ENCODE peak calls at places on chromosome 4, in nine cellular contexts. W is HCT116; V is psoas muscle; N is heart right ventricle; I is tibial artery; M is neural progenitor cell; Q is BJ; A is CD4-positive, alpha-beta T cell; S is esophagus squamous epithelium. K is an unnamed sample. For H3K27me3, the result is how much of the 10 kb centered on the place peaks cover.

GRCh38 chr4:38644201-38644600 is 19.8 kb upstream of the KLF3 start:
- DNase-seq in W (no peak), V (no peak), N (no peak), I (no peak), M (no peak), Q (no peak), A (no peak), S (no peak), K (no peak)

GRCh38 chr4:110527156-110527555 is 51.2 kb downstream of the ENPEP start:
- DNase-seq in W (no peak), V (no peak), N (no peak), I (no peak), M (no peak), Q (no peak), A (no peak), S (no peak), K (no peak)

GRCh38 chr4:15836362-15836761 is 58.2 kb downstream of the CD38 start:
- DNase-seq in W (peak), V (no peak), N (no peak), I (no peak), M (no peak), Q (no peak), A (no peak), S (no peak), K (no peak)

GRCh38 chr4:25818293-25819240 is 44.2 kb downstream of the SEL1L3 start:
- DNase-seq in W (no peak), V (no peak), N (no peak), I (no peak), M (no peak), Q (no peak), A (no peak), S (no peak), K (no peak)

GRCh38 chr4:26150948-26151347 is 169.9 kb upstream of the RBPJ start:
- DNase-seq in W (no peak), V (no peak), N (no peak), I (no peak), M (no peak), Q (no peak), A (no peak), S (no peak), K (no peak)

GRCh38 chr4:4780634-4781287 is 78.7 kb upstream of the MSX1 start:
- DNase-seq in W (no peak), V (no peak), N (no peak), I (no peak), M (no peak), Q (no peak), A (no peak), S (no peak), K (no peak)

GRCh38 chr4:45471335-45471734 is 652.5 kb downstream of the GABRG1 start:
- DNase-seq in W (no peak), V (no peak), N (no peak), I (no peak), M (no peak), Q (no peak), A (no peak), S (no peak), K (no peak)

GRCh38 chr4:163556169-163556568 is 61.7 kb downstream of the TMA16 start:
- DNase-seq in W (no peak), V (no peak), N (no peak), I (no peak), M (no peak), Q (no peak), A (no peak), S (no peak), K (no peak)

GRCh38 chr4:86032476-86033022 is 327.3 kb downstream of the MAPK10 start:
- DNase-seq in W (no peak), V (peak), N (no peak), I (no peak), M (no peak), Q (peak), A (no peak), S (no peak), K (no peak)

GRCh38 chr4:170464614-170465197 is 374.9 kb upstream of the AADAT start:
- DNase-seq in W (no peak), V (no peak), N (no peak), I (no peak), M (no peak), Q (no peak), A (no peak), S (no peak), K (no peak)

GRCh38 chr4:119040711-119041185 is 94.9 kb upstream of the MYOZ2 start:
- DNase-seq in W (no peak), V (peak), N (no peak), I (no peak), M (peak), Q (peak), A (no peak), S (no peak), K (no peak)

GRCh38 chr4:119039160-119039559 is 96.5 kb upstream of the MYOZ2 start:
- DNase-seq in W (no peak), V (no peak), N (no peak), I (no peak), M (no peak), Q (no peak), A (no peak), S (no peak), K (no peak)

GRCh38 chr4:119040261-119040660 is 95.4 kb upstream of the MYOZ2 start:
- DNase-seq in W (no peak), V (no peak), N (no peak), I (no peak), M (no peak), Q (no peak), A (no peak), S (no peak), K (no peak)

GRCh38 chr4:119038465-119038864 is 97.2 kb upstream of the MYOZ2 start:
- DNase-seq in W (no peak), V (no peak), N (no peak), I (no peak), M (no peak), Q (no peak), A (no peak), S (no peak), K (no peak)

DNA sequence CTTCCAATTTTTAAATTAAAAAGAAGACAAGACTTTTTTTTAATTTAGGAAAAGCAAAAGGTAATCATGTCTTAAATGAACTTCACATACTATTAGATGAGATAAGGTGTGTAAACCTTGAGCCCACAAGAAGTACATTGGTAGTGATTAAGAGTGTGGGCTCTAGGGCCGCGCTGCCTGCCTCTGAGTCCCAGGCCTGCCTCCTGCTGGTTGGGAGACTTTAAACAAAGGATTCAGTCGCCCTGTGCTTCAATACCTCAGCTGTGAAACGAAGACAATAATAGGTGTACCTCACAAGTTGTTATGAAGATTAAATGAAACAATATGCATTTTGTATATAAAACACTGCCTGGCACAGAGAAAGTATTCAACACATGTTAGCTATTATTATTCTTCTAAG is 95.9 kb upstream of the MYOZ2 start:
- DNase-seq in W (peak), V (peak), N (no peak), I (no peak), M (peak), Q (no peak), A (no peak), S (no peak), K (no peak)
- TF ChIP-seq CTCF in W (peak), V (peak), N (no peak), I (no peak), M (peak), Q (peak), A (no peak), S (peak), K (peak)

GRCh38 chr4:72366601-72367000 is 202.4 kb downstream of the ADAMTS3 start:
- DNase-seq in W (no peak), V (no peak), N (no peak), I (no peak), M (no peak), Q (no peak), A (no peak), S (no peak), K (no peak)
- H3K27me3 ChIP-seq in W (under half), V (under half), N (under half), I (under half), M (under half), Q (under half), A (under half), S (under half), K (under half)

GRCh38 chr4:154344686-154345085 is 146.9 kb downstream of the DCHS2 start:
- DNase-seq in W (peak), V (no peak), N (no peak), I (no peak), M (peak), Q (no peak), A (no peak), S (no peak), K (no peak)
- TF ChIP-seq CTCF in W (peak), V (no peak), N (no peak), I (no peak), M (peak), Q (no peak), A (no peak), S (no peak), K (peak)

GRCh38 chr4:148288448-148288847 is 153.8 kb downstream of the NR3C2 start:
- DNase-seq in W (no peak), V (no peak), N (peak), I (no peak), M (no peak), Q (no peak), A (no peak), S (no peak), K (no peak)

GRCh38 chr4:148284526-148285193 is 157.6 kb downstream of the NR3C2 start:
- DNase-seq in W (no peak), V (no peak), N (no peak), I (no peak), M (peak), Q (no peak), A (no peak), S (no peak), K (no peak)

GRCh38 chr4:148287111-148287510 is 155.1 kb downstream of the NR3C2 start:
- DNase-seq in W (no peak), V (no peak), N (no peak), I (no peak), M (no peak), Q (no peak), A (no peak), S (no peak), K (no peak)

GRCh38 chr4:148283665-148284064 is 158.5 kb downstream of the NR3C2 start:
- DNase-seq in W (no peak), V (no peak), N (no peak), I (no peak), M (no peak), Q (no peak), A (no peak), S (no peak), K (no peak)

DNA sequence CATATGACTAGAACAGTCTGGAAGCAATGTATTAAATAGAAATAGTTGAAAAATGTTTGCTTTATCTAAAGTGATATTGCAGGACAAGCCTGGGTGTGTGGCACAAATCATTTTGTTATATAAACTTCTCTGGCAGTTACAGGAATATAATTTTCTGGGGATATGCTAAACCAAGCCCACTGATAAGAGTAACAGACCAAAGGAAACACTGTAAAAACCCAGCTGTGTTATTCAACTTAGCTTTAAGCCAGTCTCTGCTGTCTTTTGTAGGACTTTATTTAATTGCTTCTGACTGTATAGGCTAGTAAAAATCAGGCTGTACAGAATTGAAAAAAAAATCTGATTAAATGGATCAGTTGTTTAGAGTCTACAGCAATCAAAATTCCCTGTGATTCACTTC is 156.2 kb downstream of the NR3C2 start:
- DNase-seq in W (no peak), V (no peak), N (no peak), I (no peak), M (no peak), Q (no peak), A (no peak), S (no peak), K (no peak)
- H3K27me3 ChIP-seq in W (under half), V (under half), N (under half), I (under half), M (under half), Q (under half), A (under half), S (under half), K (under half)

GRCh38 chr4:19155568-19155967 is 1096.1 kb upstream of the SLIT2 start:
- DNase-seq in W (no peak), V (no peak), N (no peak), I (no peak), M (no peak), Q (no peak), A (no peak), S (no peak), K (no peak)

GRCh38 chr4:19152264-19152663 is 1099.4 kb upstream of the SLIT2 start:
- DNase-seq in W (no peak), V (no peak), N (no peak), I (no peak), M (no peak), Q (no peak), A (no peak), S (no peak), K (no peak)

GRCh38 chr4:19146038-19146437 is 1105.7 kb upstream of the SLIT2 start:
- DNase-seq in W (no peak), V (no peak), N (no peak), I (no peak), M (no peak), Q (no peak), A (no peak), S (no peak), K (no peak)

GRCh38 chr4:19156786-19157185 is 1094.9 kb upstream of the SLIT2 start:
- DNase-seq in W (no peak), V (no peak), N (no peak), I (no peak), M (no peak), Q (no peak), A (no peak), S (no peak), K (no peak)

GRCh38 chr4:19151684-19152083 is 1100.0 kb upstream of the SLIT2 start:
- DNase-seq in W (no peak), V (no peak), N (no peak), I (no peak), M (no peak), Q (no peak), A (no peak), S (no peak), K (no peak)
- TF ChIP-seq CTCF in W (no peak), V (no peak), N (no peak), I (no peak), M (no peak), Q (no peak), A (no peak), S (no peak), K (no peak)

DNA sequence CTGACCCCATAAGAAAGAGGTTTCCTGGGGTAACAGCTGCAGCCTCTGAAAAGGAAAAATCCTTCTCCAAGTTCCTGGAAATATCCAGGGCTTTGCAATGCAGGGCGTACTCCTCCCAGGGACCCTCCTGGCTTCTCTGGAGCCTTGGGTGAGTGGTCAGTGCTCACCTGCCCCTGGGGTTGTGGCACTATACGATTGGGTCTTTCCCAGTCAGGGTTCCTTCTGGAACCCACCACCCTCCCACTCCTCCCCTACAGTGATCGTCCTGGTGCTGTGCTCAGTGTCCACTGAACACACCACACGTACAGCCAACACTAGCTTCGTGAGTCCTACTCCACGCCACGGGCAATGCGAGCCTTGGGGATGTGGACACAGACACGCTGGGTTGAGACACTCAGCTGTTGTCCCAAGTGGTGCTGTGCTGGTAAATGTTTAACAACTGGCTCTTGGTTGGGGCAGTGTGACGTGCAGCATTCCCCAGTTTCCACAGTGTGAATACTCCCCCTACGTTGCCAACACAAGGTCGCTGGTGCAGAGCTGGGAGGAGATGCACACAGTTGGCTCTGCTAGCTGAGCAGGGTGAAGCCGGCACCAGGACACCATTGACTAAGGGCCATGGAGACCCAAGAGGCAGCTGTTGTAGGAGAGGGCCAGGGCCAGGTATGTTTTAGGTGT is 65.4 kb downstream of the HTRA3 start:
- DNase-seq in W (no peak), V (no peak), N (no peak), I (peak), M (no peak), Q (no peak), A (no peak), S (no peak), K (no peak)
- H3K27me3 ChIP-seq in W (under half), V (under half), N (under half), I (under half), M (under half), Q (under half), A (under half), S (under half), K (under half)